ENCODE peak calls at places on chromosomes 2 and 18, in eight cellular contexts. H is left lung; A is CD8-positive, alpha-beta T cell; M is anterior cingulate cortex; C is mucosa of descending colon; D is aorta; Q is AG09309; S is ELR. J is an unnamed sample.

GRCh38 chr18:830315-830901 is 18.4 kb upstream of the YES1 start:
- DNase-seq in H (no peak), A (peak), M (no peak), C (no peak), D (no peak), Q (no peak), S (peak), J (no peak)

GRCh38 chr2:236748385-236748784 is 178.8 kb downstream of the ACKR3 start:
- DNase-seq in H (peak), A (no peak), M (no peak), C (no peak), D (peak), Q (no peak), S (no peak), J (no peak)

GRCh38 chr2:150081775-150082517 is 405.5 kb downstream of the RND3 start:
- DNase-seq in H (no peak), A (no peak), M (no peak), C (no peak), D (no peak), Q (no peak), S (no peak), J (no peak)

GRCh38 chr2:86441789-86442641 is 844 bp downstream of the KDM3A start:
- DNase-seq in H (peak), A (peak), M (peak), C (peak), D (peak), Q (no peak), S (peak), J (peak)

GRCh38 chr2:20491739-20492531 is 45.1 kb downstream of the RHOB start:
- DNase-seq in H (no peak), A (no peak), M (no peak), C (no peak), D (no peak), Q (no peak), S (no peak), J (no peak)

GRCh38 chr2:22701761-22702160 is 683.2 kb upstream of the KLHL29 start:
- DNase-seq in H (no peak), A (no peak), M (no peak), C (no peak), D (no peak), Q (no peak), S (no peak), J (no peak)

GRCh38 chr2:30404354-30405265 is 42.4 kb upstream of the LCLAT1 start:
- DNase-seq in H (no peak), A (no peak), M (no peak), C (peak), D (no peak), Q (no peak), S (no peak), J (no peak)

GRCh38 chr2:23287250-23287704 is 97.7 kb upstream of the KLHL29 start:
- DNase-seq in H (no peak), A (no peak), M (no peak), C (no peak), D (no peak), Q (peak), S (no peak), J (no peak)

GRCh38 chr18:3790702-3791101 is 340.7 kb downstream of the TGIF1 start:
- DNase-seq in H (no peak), A (no peak), M (no peak), C (no peak), D (no peak), Q (no peak), S (no peak), J (no peak)

GRCh38 chr2:211469660-211470059 is 913.3 kb downstream of the CPS1 start:
- DNase-seq in H (no peak), A (no peak), M (no peak), C (no peak), D (no peak), Q (no peak), S (no peak), J (no peak)

GRCh38 chr2:8488001-8488738 is 193.7 kb upstream of the ID2 start:
- DNase-seq in H (no peak), A (peak), M (peak), C (no peak), D (no peak), Q (no peak), S (no peak), J (no peak)

GRCh38 chr2:240456607-240457222 is 21.3 kb downstream of the GPC1 start:
- DNase-seq in H (no peak), A (no peak), M (no peak), C (no peak), D (no peak), Q (no peak), S (no peak), J (no peak)

GRCh38 chr2:158743899-158744298 is 51.2 kb upstream of the DAPL1 start:
- DNase-seq in H (no peak), A (no peak), M (no peak), C (no peak), D (no peak), Q (no peak), S (no peak), J (no peak)

GRCh38 chr2:26184555-26185303 is 11.8 kb downstream of the GAREM2 start:
- DNase-seq in H (peak), A (peak), M (no peak), C (peak), D (peak), Q (peak), S (no peak), J (peak)

GRCh38 chr18:52060612-52061259 is 279.3 kb upstream of the DCC start:
- DNase-seq in H (no peak), A (no peak), M (no peak), C (no peak), D (no peak), Q (no peak), S (no peak), J (no peak)

GRCh38 chr18:8699948-8700347 is 5.4 kb upstream of the MTCL1 start:
- DNase-seq in H (no peak), A (no peak), M (no peak), C (no peak), D (no peak), Q (no peak), S (no peak), J (no peak)

GRCh38 chr2:128755693-128756371 is 437.2 kb upstream of the HS6ST1 start:
- DNase-seq in H (no peak), A (no peak), M (no peak), C (no peak), D (peak), Q (no peak), S (no peak), J (no peak)

GRCh38 chr18:63579643-63580042 is 7.5 kb upstream of the SERPINB13 start:
- DNase-seq in H (no peak), A (no peak), M (no peak), C (no peak), D (no peak), Q (no peak), S (no peak), J (no peak)

J was measured in CD4-positive, alpha-beta T cell.